ENCODE peak calls at places on chromosomes 1 and 21, in five cellular contexts. One of them, this sample, is unnamed.

GRCh38 chr1:94602312-94602711 is 60.8 kb upstream of the F3 start:
- DNase-seq in K562: no peak
- DNase-seq in HepG2: no peak
- DNase-seq in GM12878: no peak
- DNase-seq in H1: no peak
- DNase-seq in this sample: no peak

GRCh38 chr1:178052650-178053461 is 41.0 kb upstream of the RASAL2 start:
- DNase-seq in K562: no peak
- DNase-seq in HepG2: peak
- DNase-seq in GM12878: no peak
- DNase-seq in H1: no peak
- DNase-seq in this sample: peak

GRCh38 chr1:99005142-99005491 is 456 bp upstream of the PLPPR5 start:
- DNase-seq in K562: no peak
- DNase-seq in HepG2: no peak
- DNase-seq in GM12878: no peak
- DNase-seq in H1: peak
- DNase-seq in this sample: peak

GRCh38 chr1:196516373-196516772 is 91.9 kb downstream of the KCNT2 start:
- DNase-seq in K562: no peak
- DNase-seq in HepG2: no peak
- DNase-seq in GM12878: no peak
- DNase-seq in H1: no peak
- DNase-seq in this sample: no peak

GRCh38 chr1:91803847-91804545 is 82.0 kb downstream of the TGFBR3 start:
- DNase-seq in K562: no peak
- DNase-seq in HepG2: no peak
- DNase-seq in GM12878: peak
- DNase-seq in H1: no peak
- DNase-seq in this sample: no peak

GRCh38 chr21:32611471-32611997 is 643 bp downstream of the CFAP298 start:
- DNase-seq in K562: peak
- DNase-seq in HepG2: no peak
- DNase-seq in GM12878: no peak
- DNase-seq in H1: no peak
- DNase-seq in this sample: peak

GRCh38 chr1:175273656-175274055 is 81.1 kb upstream of the KIAA0040 start:
- DNase-seq in K562: no peak
- DNase-seq in HepG2: no peak
- DNase-seq in GM12878: no peak
- DNase-seq in H1: no peak
- DNase-seq in this sample: no peak

GRCh38 chr1:119141020-119141424 is 569 bp upstream of the WARS2 start:
- DNase-seq in K562: no peak
- DNase-seq in HepG2: peak
- DNase-seq in GM12878: peak
- DNase-seq in H1: peak
- DNase-seq in this sample: peak

GRCh38 chr1:31943546-31944184 is 5.5 kb upstream of the PTP4A2 start:
- DNase-seq in K562: no peak
- DNase-seq in HepG2: no peak
- DNase-seq in GM12878: no peak
- DNase-seq in H1: no peak
- DNase-seq in this sample: peak

GRCh38 chr1:11651017-11651416 is 3.2 kb downstream of the FBXO2 start:
- DNase-seq in K562: no peak
- DNase-seq in HepG2: no peak
- DNase-seq in GM12878: no peak
- DNase-seq in H1: no peak
- DNase-seq in this sample: no peak
- TF ChIP-seq EZH2 in K562: no peak
- TF ChIP-seq EZH2 in HepG2: no peak
- TF ChIP-seq EZH2 in GM12878: no peak
- TF ChIP-seq EZH2 in H1: no peak
- TF ChIP-seq EZH2 in this sample: no peak

DNA sequence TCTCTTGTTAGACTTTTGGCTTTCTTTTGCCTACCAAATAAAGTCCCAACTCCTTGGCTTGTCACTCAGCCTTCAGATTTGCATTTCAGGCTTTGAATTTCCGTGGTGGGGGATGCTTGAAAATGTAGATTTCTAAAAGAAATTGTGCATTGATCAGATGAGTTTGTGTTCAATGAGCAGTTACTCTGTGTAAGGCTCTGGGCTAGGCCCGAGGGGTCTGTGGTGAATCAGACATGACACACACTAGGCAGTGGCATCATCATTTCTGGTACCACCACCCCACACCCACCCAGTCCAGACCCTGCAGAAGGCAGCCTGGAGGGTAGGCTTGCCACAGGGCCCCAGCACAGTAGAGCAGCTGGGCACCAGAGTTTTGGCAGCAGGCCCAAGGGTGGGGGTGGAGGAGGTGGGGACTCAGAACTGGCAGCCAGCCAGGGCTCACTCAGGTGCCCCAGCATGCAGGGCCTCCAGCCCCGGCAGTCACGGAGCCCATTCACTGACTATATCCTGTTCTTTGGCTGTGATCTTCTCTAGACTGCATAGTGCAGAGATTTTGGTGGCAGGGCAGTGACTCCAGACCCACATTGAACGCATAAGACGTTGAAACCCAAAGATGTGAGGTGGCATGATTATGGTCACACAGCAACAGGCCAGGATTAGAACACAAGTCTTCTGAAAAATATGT is 97.2 kb upstream of the ARTN start:
- DNase-seq in K562: peak
- DNase-seq in HepG2: peak
- DNase-seq in GM12878: peak
- DNase-seq in H1: no peak
- DNase-seq in this sample: no peak
- TF ChIP-seq CREB1 in K562: no peak
- TF ChIP-seq CREB1 in HepG2: no peak
- TF ChIP-seq CREB1 in GM12878: no peak
- TF ChIP-seq CREB1 in H1: no peak
- TF ChIP-seq CREB1 in this sample: no peak

DNA sequence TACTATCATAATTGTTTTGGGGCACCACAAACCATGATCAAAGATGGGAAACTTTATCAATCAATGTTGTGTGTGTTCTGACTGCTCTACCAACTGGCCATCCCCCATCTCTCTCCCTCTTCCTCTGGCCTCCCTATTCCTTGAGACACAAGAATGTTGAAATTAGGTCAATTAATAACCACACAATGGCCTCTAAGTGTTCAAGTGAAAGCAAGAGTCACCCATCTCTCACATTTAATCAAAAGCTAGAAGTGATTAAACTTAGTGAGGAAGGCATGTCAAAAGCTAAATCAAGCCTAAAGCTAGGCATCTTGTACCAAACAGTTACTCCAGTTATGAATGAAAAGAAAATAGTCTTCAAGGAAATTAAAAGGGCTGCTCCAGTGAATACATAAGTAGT is 390.3 kb upstream of the NFIA start:
- DNase-seq in K562: no peak
- DNase-seq in HepG2: no peak
- DNase-seq in GM12878: no peak
- DNase-seq in H1: no peak
- DNase-seq in this sample: no peak
- H3K4me2 ChIP-seq in K562: no peak
- H3K4me2 ChIP-seq in HepG2: no peak
- H3K4me2 ChIP-seq in GM12878: no peak
- H3K4me2 ChIP-seq in H1: no peak
- H3K4me2 ChIP-seq in this sample: no peak

GRCh38 chr1:207458409-207458808 is 4.3 kb downstream of the CR2 start:
- DNase-seq in K562: no peak
- DNase-seq in HepG2: no peak
- DNase-seq in GM12878: no peak
- DNase-seq in H1: no peak
- DNase-seq in this sample: no peak

GRCh38 chr1:207453710-207454045 is 450 bp upstream of the CR2 start:
- DNase-seq in K562: no peak
- DNase-seq in HepG2: no peak
- DNase-seq in GM12878: no peak
- DNase-seq in H1: no peak
- DNase-seq in this sample: no peak

GRCh38 chr1:207459008-207459407 is 4.9 kb downstream of the CR2 start:
- DNase-seq in K562: no peak
- DNase-seq in HepG2: no peak
- DNase-seq in GM12878: no peak
- DNase-seq in H1: no peak
- DNase-seq in this sample: no peak

GRCh38 chr1:207455183-207455754 is 1.1 kb downstream of the CR2 start:
- DNase-seq in K562: no peak
- DNase-seq in HepG2: no peak
- DNase-seq in GM12878: no peak
- DNase-seq in H1: no peak
- DNase-seq in this sample: no peak

GRCh38 chr1:207454046-207454964 is at the start of gene CR2:
- DNase-seq in K562: peak
- DNase-seq in HepG2: peak
- DNase-seq in GM12878: no peak
- DNase-seq in H1: peak
- DNase-seq in this sample: peak
- TF ChIP-seq EZH2 in K562: no peak
- TF ChIP-seq EZH2 in HepG2: no peak
- TF ChIP-seq EZH2 in GM12878: no peak
- TF ChIP-seq EZH2 in H1: peak
- TF ChIP-seq EZH2 in this sample: no peak

GRCh38 chr1:20413791-20414140 is 72.2 kb downstream of the CAMK2N1 start:
- DNase-seq in K562: no peak
- DNase-seq in HepG2: no peak
- DNase-seq in GM12878: no peak
- DNase-seq in H1: no peak
- DNase-seq in this sample: no peak
- TF ChIP-seq CREB1 in K562: no peak
- TF ChIP-seq CREB1 in HepG2: no peak
- TF ChIP-seq CREB1 in GM12878: no peak
- TF ChIP-seq CREB1 in H1: no peak
- TF ChIP-seq CREB1 in this sample: no peak